ENCODE peak calls at places on chromosomes 2 and 18, in four cellular contexts. N is GM12878, J is K562, A is WTC11. Z is an unnamed sample.

GRCh38 chr2:205868773-205869333 is 186.6 kb downstream of the NRP2 start:
- DNase-seq in J (no peak), N (no peak), A (no peak), Z (no peak)

GRCh38 chr18:57833441-57834101 is 30.5 kb upstream of the ATP8B1 start:
- DNase-seq in A (no peak), J (peak), N (peak), Z (peak)

GRCh38 chr2:222280795-222281194 is 18.0 kb downstream of the PAX3 start:
- DNase-seq in N (no peak), J (no peak), A (no peak), Z (no peak)

GRCh38 chr18:77108001-77108692 is 24.4 kb downstream of the MBP start:
- DNase-seq in A (no peak), N (no peak), J (no peak), Z (no peak)

GRCh38 chr2:16628316-16628715 is 37.3 kb downstream of the CYRIA start:
- DNase-seq in N (no peak), A (no peak), J (no peak), Z (no peak)

GRCh38 chr2:159147687-159148086 is 138.8 kb downstream of the WDSUB1 start:
- DNase-seq in J (no peak), A (no peak), N (no peak), Z (no peak)

GRCh38 chr2:3461781-3462492 is 57.4 kb downstream of the ADI1 start:
- DNase-seq in J (peak), A (no peak), N (peak), Z (peak)

GRCh38 chr18:67509711-67510110 is 6.8 kb downstream of the DSEL start:
- DNase-seq in A (no peak), J (no peak), N (no peak), Z (no peak)

GRCh38 chr2:227853765-227854271 is 17.6 kb upstream of the DAW1 start:
- DNase-seq in A (no peak), N (no peak), J (no peak), Z (no peak)

GRCh38 chr18:11902522-11903292 is 5.4 kb downstream of the MPPE1 start:
- DNase-seq in A (no peak), N (no peak), J (peak), Z (no peak)

GRCh38 chr2:32810909-32811495 is 135.8 kb upstream of the LTBP1 start:
- DNase-seq in A (no peak), N (no peak), J (no peak), Z (no peak)

GRCh38 chr2:188345439-188345838 is 53.8 kb downstream of the GULP1 start:
- DNase-seq in A (no peak), N (no peak), J (no peak), Z (no peak)

GRCh38 chr2:22904126-22904684 is 480.8 kb upstream of the KLHL29 start:
- DNase-seq in A (peak), N (no peak), J (peak), Z (peak)

GRCh38 chr2:49240608-49241007 is 86.3 kb upstream of the FSHR start:
- DNase-seq in N (no peak), A (no peak), J (no peak), Z (peak)

GRCh38 chr2:223723954-223724411 is 113.4 kb downstream of the AP1S3 start:
- DNase-seq in J (peak), A (no peak), N (no peak), Z (no peak)

GRCh38 chr2:127969455-127969854 is 58.4 kb downstream of the SAP130 start:
- DNase-seq in A (no peak), J (no peak), N (no peak), Z (no peak)

GRCh38 chr2:207481924-207482323 is 47.8 kb upstream of the CREB1 start:
- DNase-seq in A (no peak), N (no peak), J (peak), Z (no peak)
- TF ChIP-seq TCF7 in A (no peak), N (no peak), J (no peak), Z (no peak)

GRCh38 chr2:104787298-104788065 is 66.4 kb upstream of the POU3F3 start:
- DNase-seq in A (no peak), J (no peak), N (no peak), Z (no peak)
- TF ChIP-seq TCF7 in A (no peak), J (no peak), N (no peak), Z (no peak)

GRCh38 chr2:137912358-137912757 is 51.9 kb upstream of the HNMT start:
- DNase-seq in A (no peak), N (peak), J (no peak), Z (no peak)

GRCh38 chr2:137913169-137913568 is 51.1 kb upstream of the HNMT start:
- DNase-seq in A (no peak), N (no peak), J (no peak), Z (no peak)

GRCh38 chr2:137910641-137911040 is 53.6 kb upstream of the HNMT start:
- DNase-seq in J (peak), N (no peak), A (no peak), Z (peak)
- TF ChIP-seq TCF7 in J (no peak), N (no peak), A (no peak), Z (no peak)

DNA sequence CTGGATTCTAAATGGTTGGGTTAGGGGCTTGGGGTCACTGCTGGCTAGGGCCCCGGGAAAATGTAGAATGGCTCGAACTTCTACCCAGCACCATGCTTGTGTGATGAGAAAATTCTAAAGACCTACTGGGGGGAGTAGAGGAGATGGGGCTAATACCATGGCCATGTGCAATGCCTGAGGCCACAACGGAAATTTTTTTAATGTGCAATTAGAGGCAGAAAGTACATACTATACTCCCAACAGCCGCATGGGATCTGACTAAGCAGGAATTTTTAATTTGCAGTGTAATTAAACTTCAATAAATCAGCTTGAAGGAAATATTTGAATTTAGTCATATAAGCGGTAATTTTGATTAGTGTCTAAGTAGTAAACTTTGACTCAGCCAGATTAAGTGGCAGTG is 53.3 kb upstream of the CNGA3 start:
- DNase-seq in N (no peak), A (no peak), J (no peak), Z (no peak)
- TF ChIP-seq TCF7 in N (no peak), A (no peak), J (no peak), Z (no peak)

GRCh38 chr18:10405014-10405493 is 49.4 kb upstream of the APCDD1 start:
- DNase-seq in J (no peak), A (no peak), N (no peak), Z (no peak)
- TF ChIP-seq TCF7 in J (no peak), A (no peak), N (no peak), Z (no peak)

GRCh38 chr18:39913790-39914366 is 2041.2 kb upstream of the PIK3C3 start:
- DNase-seq in N (no peak), J (no peak), A (no peak), Z (no peak)
- TF ChIP-seq TCF7 in N (no peak), J (no peak), A (no peak), Z (no peak)

GRCh38 chr18:14971461-14972185 is 223.7 kb downstream of the ANKRD30B start:
- DNase-seq in J (no peak), A (no peak), N (no peak), Z (no peak)

GRCh38 chr18:14974088-14974487 is 226.1 kb downstream of the ANKRD30B start:
- DNase-seq in N (no peak), A (no peak), J (no peak), Z (no peak)

GRCh38 chr18:14965553-14965952 is 217.6 kb downstream of the ANKRD30B start:
- DNase-seq in J (no peak), A (no peak), N (no peak), Z (no peak)

GRCh38 chr18:14970027-14970426 is 222.1 kb downstream of the ANKRD30B start:
- DNase-seq in A (no peak), N (no peak), J (no peak), Z (no peak)

GRCh38 chr18:14969507-14969906 is 221.5 kb downstream of the ANKRD30B start:
- DNase-seq in J (no peak), A (no peak), N (no peak), Z (no peak)
- TF ChIP-seq TCF7 in J (no peak), A (no peak), N (no peak), Z (no peak)

GRCh38 chr18:75319905-75320304 is 107.6 kb downstream of the SMIM21 start:
- DNase-seq in J (no peak), A (no peak), N (no peak), Z (no peak)

GRCh38 chr18:75324211-75324610 is 103.3 kb downstream of the SMIM21 start:
- DNase-seq in N (no peak), A (no peak), J (no peak), Z (no peak)

GRCh38 chr18:75321431-75321830 is 106.1 kb downstream of the SMIM21 start:
- DNase-seq in A (no peak), J (no peak), N (no peak), Z (no peak)

GRCh38 chr18:75320506-75320905 is 107.0 kb downstream of the SMIM21 start:
- DNase-seq in N (no peak), J (no peak), A (no peak), Z (no peak)

GRCh38 chr18:75322206-75322605 is 105.3 kb downstream of the SMIM21 start:
- DNase-seq in A (no peak), J (no peak), N (no peak), Z (no peak)
- TF ChIP-seq TCF7 in A (no peak), J (no peak), N (no peak), Z (no peak)

DNA sequence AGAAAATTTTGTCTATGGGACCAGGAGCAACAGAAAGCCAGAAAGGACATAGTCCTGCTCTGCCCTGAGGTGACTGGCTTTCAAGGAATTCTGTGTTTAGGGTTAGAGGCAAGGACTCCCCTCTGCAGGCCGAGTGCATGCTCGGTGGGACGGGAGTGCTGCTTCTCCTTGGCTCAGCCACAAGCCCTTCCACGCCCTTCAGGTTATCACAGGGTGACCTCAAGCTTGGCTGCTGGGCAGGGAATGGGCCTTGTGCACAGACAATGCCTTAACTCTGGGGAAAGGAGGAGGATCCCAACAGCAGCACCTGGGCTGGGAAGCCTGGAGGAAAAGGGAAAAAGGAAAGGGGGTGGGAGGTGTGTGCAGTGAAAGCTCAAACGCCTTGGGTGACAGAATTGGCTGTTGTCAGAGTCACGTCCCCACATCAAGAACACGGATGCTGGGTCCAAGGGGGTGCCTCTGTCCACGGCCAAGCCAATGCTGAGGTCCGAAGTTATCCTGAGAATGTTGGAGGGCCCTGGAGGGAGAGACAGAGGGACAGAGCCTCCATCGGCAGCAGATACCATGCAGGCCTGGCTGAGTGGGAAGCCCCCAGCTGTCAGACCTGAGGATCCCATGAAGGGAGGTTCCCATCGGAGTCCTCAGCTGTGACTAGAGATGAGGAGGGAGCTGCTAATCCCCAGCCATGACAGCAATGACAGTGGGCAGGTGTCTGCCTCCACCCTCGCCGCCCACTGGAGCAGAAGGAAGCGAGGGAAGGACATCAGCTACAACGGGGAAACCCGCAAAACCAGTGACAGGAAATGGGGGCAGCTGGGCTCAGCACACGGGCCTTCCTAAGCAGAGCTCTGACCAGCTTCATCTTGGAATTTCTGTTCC is 32.5 kb downstream of the FAM178B start:
- DNase-seq in A (no peak), J (no peak), N (no peak), Z (no peak)
- TF ChIP-seq TCF7 in A (no peak), J (no peak), N (no peak), Z (no peak)